ENCODE peak calls at places on chromosomes 3 and 15, in seven cellular contexts. One of them, this sample, is unnamed.

GRCh38 chr3:114221165-114221880 is 16.1 kb downstream of the ZNF80 start:
- DNase-seq in kidney epithelial cell: no peak
- DNase-seq in lung microvascular endothelial cell: no peak
- DNase-seq in lower leg skin: no peak
- DNase-seq in GM20000: no peak
- DNase-seq in OCI-LY7: no peak
- DNase-seq in GM10248: no peak
- DNase-seq in this sample: no peak

GRCh38 chr3:122694966-122695365 is 14.3 kb downstream of the PARP14 start:
- DNase-seq in kidney epithelial cell: no peak
- DNase-seq in lung microvascular endothelial cell: no peak
- DNase-seq in lower leg skin: no peak
- DNase-seq in GM20000: peak; percentile 31
- DNase-seq in OCI-LY7: peak; percentile 22
- DNase-seq in GM10248: peak; percentile 26
- DNase-seq in this sample: no peak

GRCh38 chr3:110521019-110521418 is 550.6 kb upstream of the NECTIN3 start:
- DNase-seq in kidney epithelial cell: no peak
- DNase-seq in lung microvascular endothelial cell: peak; percentile 98
- DNase-seq in lower leg skin: no peak
- DNase-seq in GM20000: no peak
- DNase-seq in OCI-LY7: no peak
- DNase-seq in GM10248: no peak
- DNase-seq in this sample: peak; percentile 36

GRCh38 chr3:179973024-179973423 is 63.7 kb downstream of the PEX5L start:
- DNase-seq in kidney epithelial cell: no peak
- DNase-seq in lung microvascular endothelial cell: no peak
- DNase-seq in lower leg skin: no peak
- DNase-seq in GM20000: no peak
- DNase-seq in OCI-LY7: no peak
- DNase-seq in GM10248: no peak
- DNase-seq in this sample: no peak

GRCh38 chr3:99765042-99765942 is 52.4 kb upstream of the CMSS1 start:
- DNase-seq in kidney epithelial cell: no peak
- DNase-seq in lung microvascular endothelial cell: no peak
- DNase-seq in lower leg skin: no peak
- DNase-seq in GM20000: no peak
- DNase-seq in OCI-LY7: no peak
- DNase-seq in GM10248: no peak
- DNase-seq in this sample: no peak

GRCh38 chr3:33722626-33723370 is 4.7 kb upstream of the CLASP2 start:
- DNase-seq in kidney epithelial cell: no peak
- DNase-seq in lung microvascular endothelial cell: peak; percentile 78
- DNase-seq in lower leg skin: no peak
- DNase-seq in GM20000: no peak
- DNase-seq in OCI-LY7: no peak
- DNase-seq in GM10248: no peak
- DNase-seq in this sample: no peak

GRCh38 chr3:10419637-10420232 is 85.7 kb downstream of the ATP2B2 start:
- DNase-seq in kidney epithelial cell: peak; percentile 65
- DNase-seq in lung microvascular endothelial cell: no peak
- DNase-seq in lower leg skin: no peak
- DNase-seq in GM20000: no peak
- DNase-seq in OCI-LY7: peak; percentile 37
- DNase-seq in GM10248: no peak
- DNase-seq in this sample: no peak

GRCh38 chr15:79872358-79873017 is 24.3 kb downstream of the MTHFS start:
- DNase-seq in kidney epithelial cell: peak; percentile 78
- DNase-seq in lung microvascular endothelial cell: no peak
- DNase-seq in lower leg skin: no peak
- DNase-seq in GM20000: no peak
- DNase-seq in OCI-LY7: no peak
- DNase-seq in GM10248: no peak
- DNase-seq in this sample: no peak

GRCh38 chr15:77251662-77252061 is 168.2 kb downstream of the PEAK1 start:
- DNase-seq in kidney epithelial cell: no peak
- DNase-seq in lung microvascular endothelial cell: peak; percentile 12
- DNase-seq in lower leg skin: no peak
- DNase-seq in GM20000: no peak
- DNase-seq in OCI-LY7: no peak
- DNase-seq in GM10248: no peak
- DNase-seq in this sample: no peak

GRCh38 chr3:119240582-119241434 is at the start of gene B4GALT4:
- DNase-seq in kidney epithelial cell: peak; percentile 44
- DNase-seq in lung microvascular endothelial cell: peak; percentile 85
- DNase-seq in lower leg skin: peak; percentile 79
- DNase-seq in GM20000: peak; percentile 94
- DNase-seq in OCI-LY7: peak; percentile 93
- DNase-seq in GM10248: peak; percentile 92
- DNase-seq in this sample: peak; percentile 30

GRCh38 chr15:90036806-90037509 is 35.8 kb downstream of the ZNF710 start:
- DNase-seq in kidney epithelial cell: no peak
- DNase-seq in lung microvascular endothelial cell: no peak
- DNase-seq in lower leg skin: no peak
- DNase-seq in GM20000: no peak
- DNase-seq in OCI-LY7: no peak
- DNase-seq in GM10248: no peak
- DNase-seq in this sample: no peak

GRCh38 chr15:60683156-60683555 is 204.2 kb upstream of the ICE2 start:
- DNase-seq in kidney epithelial cell: no peak
- DNase-seq in lung microvascular endothelial cell: no peak
- DNase-seq in lower leg skin: no peak
- DNase-seq in GM20000: no peak
- DNase-seq in OCI-LY7: no peak
- DNase-seq in GM10248: no peak
- DNase-seq in this sample: no peak

GRCh38 chr3:40719660-40720287 is 195.0 kb downstream of the ZNF621 start:
- DNase-seq in kidney epithelial cell: no peak
- DNase-seq in lung microvascular endothelial cell: peak; percentile 71
- DNase-seq in lower leg skin: no peak
- DNase-seq in GM20000: no peak
- DNase-seq in OCI-LY7: no peak
- DNase-seq in GM10248: no peak
- DNase-seq in this sample: no peak

GRCh38 chr3:15426579-15427118 is 695 bp downstream of the METTL6 start:
- DNase-seq in kidney epithelial cell: no peak
- DNase-seq in lung microvascular endothelial cell: peak; percentile 1
- DNase-seq in lower leg skin: no peak
- DNase-seq in GM20000: no peak
- DNase-seq in OCI-LY7: no peak
- DNase-seq in GM10248: no peak
- DNase-seq in this sample: no peak

GRCh38 chr15:83611312-83611711 is 42.6 kb upstream of the ADAMTSL3 start:
- DNase-seq in kidney epithelial cell: no peak
- DNase-seq in lung microvascular endothelial cell: no peak
- DNase-seq in lower leg skin: no peak
- DNase-seq in GM20000: no peak
- DNase-seq in OCI-LY7: no peak
- DNase-seq in GM10248: no peak
- DNase-seq in this sample: no peak

GRCh38 chr15:31459011-31459748 is 132.5 kb downstream of the KLF13 start:
- DNase-seq in kidney epithelial cell: no peak
- DNase-seq in lung microvascular endothelial cell: no peak
- DNase-seq in lower leg skin: peak; percentile 47
- DNase-seq in GM20000: peak; percentile 82
- DNase-seq in OCI-LY7: peak; percentile 88
- DNase-seq in GM10248: peak; percentile 81
- DNase-seq in this sample: peak; percentile 95

GRCh38 chr3:23797490-23797889 is 8.3 kb upstream of the UBE2E1 start:
- DNase-seq in kidney epithelial cell: no peak
- DNase-seq in lung microvascular endothelial cell: no peak
- DNase-seq in lower leg skin: no peak
- DNase-seq in GM20000: no peak
- DNase-seq in OCI-LY7: no peak
- DNase-seq in GM10248: peak; percentile 36
- DNase-seq in this sample: no peak

GRCh38 chr3:12929801-12930200 is 88.4 kb upstream of the RPL32 start:
- DNase-seq in kidney epithelial cell: no peak
- DNase-seq in lung microvascular endothelial cell: no peak
- DNase-seq in lower leg skin: no peak
- DNase-seq in GM20000: no peak
- DNase-seq in OCI-LY7: no peak
- DNase-seq in GM10248: no peak
- DNase-seq in this sample: no peak

GRCh38 chr15:98177950-98178848 is 217.7 kb downstream of the ARRDC4 start:
- DNase-seq in kidney epithelial cell: peak; percentile 26
- DNase-seq in lung microvascular endothelial cell: peak; percentile 33
- DNase-seq in lower leg skin: peak; percentile 29
- DNase-seq in GM20000: peak; percentile 36
- DNase-seq in OCI-LY7: peak; percentile 36
- DNase-seq in GM10248: peak; percentile 17
- DNase-seq in this sample: peak; percentile 50

GRCh38 chr15:77107531-77108355 is 36.8 kb upstream of the TSPAN3 start:
- DNase-seq in kidney epithelial cell: peak; percentile 9
- DNase-seq in lung microvascular endothelial cell: peak; percentile 72
- DNase-seq in lower leg skin: no peak
- DNase-seq in GM20000: peak; percentile 59
- DNase-seq in OCI-LY7: peak; percentile 57
- DNase-seq in GM10248: peak; percentile 66
- DNase-seq in this sample: no peak

GRCh38 chr3:189041482-189042090 is 130.2 kb upstream of the TPRG1 start:
- DNase-seq in kidney epithelial cell: peak; percentile 9
- DNase-seq in lung microvascular endothelial cell: peak; percentile 70
- DNase-seq in lower leg skin: no peak
- DNase-seq in GM20000: peak; percentile 71
- DNase-seq in OCI-LY7: peak; percentile 70
- DNase-seq in GM10248: peak; percentile 58
- DNase-seq in this sample: peak; percentile 1

GRCh38 chr3:42503251-42503924 is 945 bp downstream of the VIPR1 start:
- DNase-seq in kidney epithelial cell: no peak
- DNase-seq in lung microvascular endothelial cell: no peak
- DNase-seq in lower leg skin: peak; percentile 14
- DNase-seq in GM20000: no peak
- DNase-seq in OCI-LY7: no peak
- DNase-seq in GM10248: no peak
- DNase-seq in this sample: no peak

GRCh38 chr3:177379045-177379444 is 181.8 kb upstream of the TBL1XR1 start:
- DNase-seq in kidney epithelial cell: no peak
- DNase-seq in lung microvascular endothelial cell: no peak
- DNase-seq in lower leg skin: no peak
- DNase-seq in GM20000: no peak
- DNase-seq in OCI-LY7: peak; percentile 34
- DNase-seq in GM10248: no peak
- DNase-seq in this sample: no peak

GRCh38 chr3:135249186-135249585 is 454.1 kb downstream of the EPHB1 start:
- DNase-seq in kidney epithelial cell: no peak
- DNase-seq in lung microvascular endothelial cell: no peak
- DNase-seq in lower leg skin: no peak
- DNase-seq in GM20000: no peak
- DNase-seq in OCI-LY7: no peak
- DNase-seq in GM10248: no peak
- DNase-seq in this sample: no peak